ENCODE peak calls at places on chromosomes 11 and 22, in five cellular contexts. U, Q, J, G and N are unnamed samples.

GRCh38 chr11:28559497-28559896 is 451.3 kb downstream of the METTL15 start:
- DNase-seq in U (no peak), Q (no peak), J (no peak), G (no peak), N (no peak)

GRCh38 chr11:65439331-65440181 is 17.0 kb downstream of the NEAT1 start:
- DNase-seq in U (peak), Q (no peak), J (peak), G (no peak), N (no peak)

GRCh38 chr11:77968337-77968736 is 26.1 kb downstream of the INTS4 start:
- DNase-seq in U (no peak), Q (no peak), J (no peak), G (no peak), N (no peak)

GRCh38 chr22:24441406-24442351 is 14.3 kb downstream of the ADORA2A start:
- DNase-seq in U (no peak), Q (no peak), J (no peak), G (no peak), N (no peak)

GRCh38 chr11:19725379-19726079 is 12.9 kb downstream of the NAV2 start:
- DNase-seq in U (no peak), Q (no peak), J (no peak), G (no peak), N (no peak)

GRCh38 chr11:124200671-124201070 is 17.5 kb downstream of the OR10D3 start:
- DNase-seq in U (no peak), Q (no peak), J (no peak), G (no peak), N (no peak)

GRCh38 chr11:12106501-12106900 is 3.9 kb upstream of the MICAL2 start:
- DNase-seq in U (no peak), Q (no peak), J (no peak), G (no peak), N (no peak)

GRCh38 chr11:93236741-93237675 is 39.2 kb upstream of the SLC36A4 start:
- DNase-seq in U (peak), Q (no peak), J (peak), G (no peak), N (no peak)

GRCh38 chr22:17366830-17367229 is 2.4 kb upstream of the CECR2 start:
- DNase-seq in U (peak), Q (no peak), J (peak), G (no peak), N (no peak)

GRCh38 chr22:24727218-24727851 is 47.2 kb downstream of the PIWIL3 start:
- DNase-seq in U (peak), Q (no peak), J (peak), G (peak), N (no peak)

GRCh38 chr11:73331138-73331916 is 23.3 kb downstream of the ARHGEF17 start:
- DNase-seq in U (no peak), Q (no peak), J (no peak), G (no peak), N (no peak)

GRCh38 chr11:29432719-29433325 is 584.0 kb downstream of the KCNA4 start:
- DNase-seq in U (peak), Q (no peak), J (peak), G (no peak), N (no peak)

GRCh38 chr11:66800720-66801428 is 42.4 kb upstream of the RCE1 start:
- DNase-seq in U (peak), Q (no peak), J (no peak), G (no peak), N (no peak)

GRCh38 chr22:46229701-46230100 is 20.4 kb downstream of the CDPF1 start:
- DNase-seq in U (no peak), Q (no peak), J (no peak), G (no peak), N (no peak)

GRCh38 chr22:39643311-39644083 is 72.9 kb downstream of the CACNA1I start:
- DNase-seq in U (no peak), Q (no peak), J (no peak), G (no peak), N (no peak)

GRCh38 chr11:30147293-30147692 is 83.5 kb upstream of the FSHB start:
- DNase-seq in U (no peak), Q (no peak), J (no peak), G (no peak), N (no peak)